ENCODE peak calls at places on chromosome 12, in five cellular contexts. One of them, this sample, is unnamed.

GRCh38 chr12:5489760-5490432 is 58.0 kb downstream of the NTF3 start:
- DNase-seq in heart left ventricle: no peak
- DNase-seq in prostate gland: no peak
- DNase-seq in AG04450: no peak
- DNase-seq in pancreas: no peak
- DNase-seq in this sample: no peak

GRCh38 chr12:112198120-112198733 is 72.9 kb downstream of the TRAFD1 start:
- DNase-seq in heart left ventricle: no peak
- DNase-seq in prostate gland: peak
- DNase-seq in AG04450: no peak
- DNase-seq in pancreas: peak
- DNase-seq in this sample: no peak

GRCh38 chr12:104790296-104791125 is 167.6 kb downstream of the SLC41A2 start:
- DNase-seq in heart left ventricle: no peak
- DNase-seq in prostate gland: no peak
- DNase-seq in AG04450: no peak
- DNase-seq in pancreas: peak
- DNase-seq in this sample: peak

GRCh38 chr12:120416490-120417216 is 21.3 kb upstream of the COX6A1 start:
- DNase-seq in heart left ventricle: no peak
- DNase-seq in prostate gland: no peak
- DNase-seq in AG04450: no peak
- DNase-seq in pancreas: no peak
- DNase-seq in this sample: no peak

GRCh38 chr12:6280053-6280469 is 30.4 kb upstream of the PLEKHG6 start:
- DNase-seq in heart left ventricle: no peak
- DNase-seq in prostate gland: peak
- DNase-seq in AG04450: peak
- DNase-seq in pancreas: peak
- DNase-seq in this sample: peak

GRCh38 chr12:31353730-31354708 is 28.1 kb upstream of the SINHCAF start:
- DNase-seq in heart left ventricle: no peak
- DNase-seq in prostate gland: peak
- DNase-seq in AG04450: no peak
- DNase-seq in pancreas: no peak
- DNase-seq in this sample: no peak

GRCh38 chr12:132024758-132025157 is 75.0 kb downstream of the EP400 start:
- DNase-seq in heart left ventricle: no peak
- DNase-seq in prostate gland: no peak
- DNase-seq in AG04450: no peak
- DNase-seq in pancreas: no peak
- DNase-seq in this sample: no peak

GRCh38 chr12:119398190-119398589 is 63.7 kb downstream of the CCDC60 start:
- DNase-seq in heart left ventricle: no peak
- DNase-seq in prostate gland: no peak
- DNase-seq in AG04450: no peak
- DNase-seq in pancreas: no peak
- DNase-seq in this sample: peak

GRCh38 chr12:116298578-116298977 is 21.1 kb upstream of the MED13L start:
- DNase-seq in heart left ventricle: no peak
- DNase-seq in prostate gland: no peak
- DNase-seq in AG04450: no peak
- DNase-seq in pancreas: no peak
- DNase-seq in this sample: no peak

GRCh38 chr12:105337391-105337790 is 6.9 kb downstream of the C12orf75 start:
- DNase-seq in heart left ventricle: no peak
- DNase-seq in prostate gland: no peak
- DNase-seq in AG04450: no peak
- DNase-seq in pancreas: no peak
- DNase-seq in this sample: no peak

GRCh38 chr12:104802198-104802597 is 155.9 kb downstream of the SLC41A2 start:
- DNase-seq in heart left ventricle: no peak
- DNase-seq in prostate gland: no peak
- DNase-seq in AG04450: no peak
- DNase-seq in pancreas: no peak
- DNase-seq in this sample: no peak

GRCh38 chr12:45725631-45726593 is 3.6 kb upstream of the ARID2 start:
- DNase-seq in heart left ventricle: no peak
- DNase-seq in prostate gland: no peak
- DNase-seq in AG04450: no peak
- DNase-seq in pancreas: no peak
- DNase-seq in this sample: no peak

GRCh38 chr12:115140981-115141380 is 457.0 kb upstream of the TBX3 start:
- DNase-seq in heart left ventricle: no peak
- DNase-seq in prostate gland: no peak
- DNase-seq in AG04450: no peak
- DNase-seq in pancreas: no peak
- DNase-seq in this sample: no peak

GRCh38 chr12:94575645-94576393 is 74.5 kb downstream of the TMCC3 start:
- DNase-seq in heart left ventricle: no peak
- DNase-seq in prostate gland: no peak
- DNase-seq in AG04450: no peak
- DNase-seq in pancreas: no peak
- DNase-seq in this sample: no peak

GRCh38 chr12:67540920-67541624 is 107.5 kb upstream of the DYRK2 start:
- DNase-seq in heart left ventricle: no peak
- DNase-seq in prostate gland: no peak
- DNase-seq in AG04450: no peak
- DNase-seq in pancreas: no peak
- DNase-seq in this sample: no peak

GRCh38 chr12:121806556-121807308 is 2.9 kb downstream of the SETD1B start:
- DNase-seq in heart left ventricle: peak
- DNase-seq in prostate gland: no peak
- DNase-seq in AG04450: no peak
- DNase-seq in pancreas: peak
- DNase-seq in this sample: peak

GRCh38 chr12:80720516-80720915 is 3.8 kb downstream of the MYF5 start:
- DNase-seq in heart left ventricle: no peak
- DNase-seq in prostate gland: no peak
- DNase-seq in AG04450: no peak
- DNase-seq in pancreas: no peak
- DNase-seq in this sample: no peak

GRCh38 chr12:58920102-58920955 is at the start of gene LRIG3:
- DNase-seq in heart left ventricle: peak
- DNase-seq in prostate gland: peak
- DNase-seq in AG04450: peak
- DNase-seq in pancreas: peak
- DNase-seq in this sample: peak

GRCh38 chr12:75591628-75592027 is 80.2 kb upstream of the KRR1 start:
- DNase-seq in heart left ventricle: no peak
- DNase-seq in prostate gland: no peak
- DNase-seq in AG04450: no peak
- DNase-seq in pancreas: no peak
- DNase-seq in this sample: no peak

GRCh38 chr12:49059385-49060232 is 985 bp downstream of the KMT2D start:
- DNase-seq in heart left ventricle: no peak
- DNase-seq in prostate gland: no peak
- DNase-seq in AG04450: no peak
- DNase-seq in pancreas: no peak
- DNase-seq in this sample: no peak

GRCh38 chr12:12734054-12734453 is 16.9 kb downstream of the CDKN1B start:
- DNase-seq in heart left ventricle: no peak
- DNase-seq in prostate gland: no peak
- DNase-seq in AG04450: no peak
- DNase-seq in pancreas: no peak
- DNase-seq in this sample: no peak

GRCh38 chr12:108879615-108880254 is at the start of gene DAO:
- DNase-seq in heart left ventricle: no peak
- DNase-seq in prostate gland: no peak
- DNase-seq in AG04450: no peak
- DNase-seq in pancreas: no peak
- DNase-seq in this sample: no peak

GRCh38 chr12:74890237-74890599 is 319.4 kb downstream of the KCNC2 start:
- DNase-seq in heart left ventricle: no peak
- DNase-seq in prostate gland: peak
- DNase-seq in AG04450: peak
- DNase-seq in pancreas: peak
- DNase-seq in this sample: no peak

GRCh38 chr12:114355389-114356088 is 50.4 kb downstream of the TBX5 start:
- DNase-seq in heart left ventricle: peak
- DNase-seq in prostate gland: no peak
- DNase-seq in AG04450: no peak
- DNase-seq in pancreas: no peak
- DNase-seq in this sample: no peak

GRCh38 chr12:90343966-90344365 is 611.0 kb downstream of the CCER1 start:
- DNase-seq in heart left ventricle: no peak
- DNase-seq in prostate gland: no peak
- DNase-seq in AG04450: no peak
- DNase-seq in pancreas: no peak
- DNase-seq in this sample: no peak

GRCh38 chr12:16349132-16349463 is 1.7 kb downstream of the MGST1 start:
- DNase-seq in heart left ventricle: peak
- DNase-seq in prostate gland: peak
- DNase-seq in AG04450: peak
- DNase-seq in pancreas: peak
- DNase-seq in this sample: no peak

GRCh38 chr12:99544457-99544856 is 103.1 kb upstream of the GARIN6 start:
- DNase-seq in heart left ventricle: no peak
- DNase-seq in prostate gland: no peak
- DNase-seq in AG04450: no peak
- DNase-seq in pancreas: no peak
- DNase-seq in this sample: no peak

GRCh38 chr12:70448371-70448770 is 82.3 kb downstream of the KCNMB4 start:
- DNase-seq in heart left ventricle: no peak
- DNase-seq in prostate gland: no peak
- DNase-seq in AG04450: no peak
- DNase-seq in pancreas: no peak
- DNase-seq in this sample: no peak

GRCh38 chr12:108849653-108850052 is 7.7 kb downstream of the SSH1 start:
- DNase-seq in heart left ventricle: no peak
- DNase-seq in prostate gland: no peak
- DNase-seq in AG04450: no peak
- DNase-seq in pancreas: no peak
- DNase-seq in this sample: no peak

GRCh38 chr12:54935235-54935951 is 49.2 kb downstream of the TESPA1 start:
- DNase-seq in heart left ventricle: no peak
- DNase-seq in prostate gland: peak
- DNase-seq in AG04450: peak
- DNase-seq in pancreas: no peak
- DNase-seq in this sample: no peak

GRCh38 chr12:66813137-66813867 is 134.4 kb upstream of the GRIP1 start:
- DNase-seq in heart left ventricle: no peak
- DNase-seq in prostate gland: no peak
- DNase-seq in AG04450: no peak
- DNase-seq in pancreas: no peak
- DNase-seq in this sample: no peak

GRCh38 chr12:633731-634130 is 29.5 kb downstream of the NINJ2 start:
- DNase-seq in heart left ventricle: no peak
- DNase-seq in prostate gland: no peak
- DNase-seq in AG04450: no peak
- DNase-seq in pancreas: no peak
- DNase-seq in this sample: no peak

DNA sequence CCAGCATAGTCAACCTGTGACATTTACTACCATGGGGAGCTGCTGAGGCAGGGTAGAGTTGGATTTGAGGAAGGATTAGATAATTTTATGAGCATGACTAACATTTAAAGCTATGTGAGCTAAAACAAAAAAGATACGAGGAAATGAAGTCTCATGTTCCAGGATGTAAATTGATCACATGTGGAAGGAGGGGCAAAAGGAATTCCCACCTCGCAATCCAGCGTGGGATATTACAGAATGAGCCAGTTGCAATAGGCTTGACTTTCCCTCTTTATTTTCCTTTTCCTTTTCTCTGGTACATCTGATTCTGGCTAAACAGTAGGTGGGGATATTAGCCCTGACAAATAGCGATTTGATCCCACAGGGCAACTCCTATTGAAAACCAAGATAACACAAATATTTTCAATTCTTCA is 214.9 kb upstream of the HMGA2 start:
- DNase-seq in heart left ventricle: no peak
- DNase-seq in prostate gland: no peak
- DNase-seq in AG04450: peak
- DNase-seq in pancreas: no peak
- DNase-seq in this sample: no peak
- H3K27ac ChIP-seq in heart left ventricle: no peak
- H3K27ac ChIP-seq in prostate gland: no peak
- H3K27ac ChIP-seq in AG04450: no peak
- H3K27ac ChIP-seq in pancreas: no peak
- H3K27ac ChIP-seq in this sample: no peak

GRCh38 chr12:39404000-39404399 is 38.9 kb downstream of the KIF21A start:
- DNase-seq in heart left ventricle: no peak
- DNase-seq in prostate gland: no peak
- DNase-seq in AG04450: no peak
- DNase-seq in pancreas: no peak
- DNase-seq in this sample: no peak

GRCh38 chr12:39402922-39403321 is 40.0 kb downstream of the KIF21A start:
- DNase-seq in heart left ventricle: no peak
- DNase-seq in prostate gland: no peak
- DNase-seq in AG04450: no peak
- DNase-seq in pancreas: no peak
- DNase-seq in this sample: no peak

GRCh38 chr12:39405580-39405979 is 37.3 kb downstream of the KIF21A start:
- DNase-seq in heart left ventricle: no peak
- DNase-seq in prostate gland: no peak
- DNase-seq in AG04450: no peak
- DNase-seq in pancreas: no peak
- DNase-seq in this sample: no peak

GRCh38 chr12:39403376-39403775 is 39.5 kb downstream of the KIF21A start:
- DNase-seq in heart left ventricle: no peak
- DNase-seq in prostate gland: no peak
- DNase-seq in AG04450: no peak
- DNase-seq in pancreas: no peak
- DNase-seq in this sample: no peak

DNA sequence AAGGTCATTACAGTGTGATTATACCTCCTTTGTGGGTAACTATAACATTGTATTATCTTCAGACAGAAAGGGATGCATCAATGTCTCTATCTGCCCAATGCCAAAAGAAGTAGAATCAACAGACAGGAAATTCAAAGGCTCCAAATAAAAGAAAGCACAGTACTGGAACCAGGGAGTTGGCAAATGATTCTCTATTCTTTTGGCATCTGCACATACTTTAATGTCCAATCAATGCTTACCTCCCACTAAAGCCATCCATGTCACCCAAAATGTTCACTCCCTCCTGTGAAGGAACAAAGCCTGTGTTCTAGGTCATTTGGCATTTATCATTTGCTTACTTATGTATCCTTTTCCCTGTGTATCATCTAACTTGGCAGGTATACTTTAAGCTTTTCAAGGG is 36.7 kb downstream of the KIF21A start:
- DNase-seq in heart left ventricle: no peak
- DNase-seq in prostate gland: no peak
- DNase-seq in AG04450: no peak
- DNase-seq in pancreas: no peak
- DNase-seq in this sample: no peak
- H3K27ac ChIP-seq in heart left ventricle: no peak
- H3K27ac ChIP-seq in prostate gland: no peak
- H3K27ac ChIP-seq in AG04450: no peak
- H3K27ac ChIP-seq in pancreas: no peak
- H3K27ac ChIP-seq in this sample: no peak

GRCh38 chr12:92029902-92030586 is 115.6 kb downstream of the BTG1 start:
- DNase-seq in heart left ventricle: no peak
- DNase-seq in prostate gland: peak
- DNase-seq in AG04450: no peak
- DNase-seq in pancreas: no peak
- DNase-seq in this sample: no peak
- H3K27ac ChIP-seq in heart left ventricle: peak
- H3K27ac ChIP-seq in prostate gland: peak
- H3K27ac ChIP-seq in AG04450: no peak
- H3K27ac ChIP-seq in pancreas: no peak
- H3K27ac ChIP-seq in this sample: peak

GRCh38 chr12:123150804-123151678 is at the start of gene PITPNM2:
- DNase-seq in heart left ventricle: peak
- DNase-seq in prostate gland: peak
- DNase-seq in AG04450: no peak
- DNase-seq in pancreas: peak
- DNase-seq in this sample: peak
- H3K27ac ChIP-seq in heart left ventricle: peak
- H3K27ac ChIP-seq in prostate gland: peak
- H3K27ac ChIP-seq in AG04450: no peak
- H3K27ac ChIP-seq in pancreas: peak
- H3K27ac ChIP-seq in this sample: peak

This sample was measured in kidney.